ENCODE peak calls at places on chromosomes 5 and 9, in four cellular contexts. U, O, B and T are unnamed samples.

GRCh38 chr5:125032286-125032685 is 285.8 kb upstream of the ZNF608 start:
- DNase-seq in U (no peak), O (no peak), B (no peak), T (no peak)

GRCh38 chr9:133347515-133347984 is 381 bp downstream of the MED22 start:
- DNase-seq in U (peak), O (no peak), B (no peak), T (peak)

GRCh38 chr9:120252248-120252647 is 327.7 kb downstream of the CDK5RAP2 start:
- DNase-seq in U (no peak), O (no peak), B (no peak), T (no peak)

GRCh38 chr9:592733-593132 is 248.8 kb upstream of the DMRT1 start:
- DNase-seq in U (no peak), O (no peak), B (no peak), T (no peak)

GRCh38 chr5:113081881-113082546 is 105.4 kb downstream of the DCP2 start:
- DNase-seq in U (no peak), O (no peak), B (no peak), T (no peak)

GRCh38 chr9:13688990-13689600 is 409.6 kb upstream of the MPDZ start:
- DNase-seq in U (no peak), O (no peak), B (no peak), T (no peak)

GRCh38 chr5:43658499-43658898 is 55.5 kb downstream of the NNT start:
- DNase-seq in U (no peak), O (no peak), B (no peak), T (no peak)

GRCh38 chr5:35618297-35618636 is 604 bp downstream of the SPEF2 start:
- DNase-seq in U (no peak), O (no peak), B (no peak), T (no peak)

GRCh38 chr5:62082370-62082778 is 223.6 kb upstream of the KIF2A start:
- DNase-seq in U (no peak), O (no peak), B (no peak), T (no peak)

GRCh38 chr9:105129731-105130130 is 114.7 kb upstream of the SLC44A1 start:
- DNase-seq in U (no peak), O (no peak), B (no peak), T (no peak)

GRCh38 chr9:6845881-6846280 is 88.1 kb downstream of the KDM4C start:
- DNase-seq in U (no peak), O (no peak), B (no peak), T (no peak)

GRCh38 chr5:39947657-39948056 is 522.9 kb upstream of the DAB2 start:
- DNase-seq in U (no peak), O (no peak), B (no peak), T (no peak)

GRCh38 chr5:150114773-150115408 is 28.5 kb upstream of the CSF1R start:
- DNase-seq in U (peak), O (no peak), B (no peak), T (no peak)

GRCh38 chr5:71782771-71783770 is 64.0 kb downstream of the CARTPT start:
- DNase-seq in U (peak), O (peak), B (no peak), T (peak)

GRCh38 chr5:154320690-154321089 is 125.1 kb upstream of the SAP30L start:
- DNase-seq in U (no peak), O (no peak), B (no peak), T (no peak)

GRCh38 chr5:38790891-38791290 is 54.9 kb upstream of the OSMR start:
- DNase-seq in U (no peak), O (no peak), B (no peak), T (no peak)

GRCh38 chr5:147415663-147416062 is 94.2 kb downstream of the DPYSL3 start:
- DNase-seq in U (no peak), O (no peak), B (no peak), T (no peak)

GRCh38 chr5:91332267-91333044 is 50.7 kb downstream of the ARRDC3 start:
- DNase-seq in U (peak), O (no peak), B (no peak), T (no peak)

GRCh38 chr5:54547711-54548250 is 30.2 kb downstream of the SNX18 start:
- DNase-seq in U (no peak), O (no peak), B (no peak), T (no peak)

GRCh38 chr5:177325868-177326381 is 14.2 kb upstream of the MXD3 start:
- DNase-seq in U (no peak), O (no peak), B (no peak), T (no peak)

GRCh38 chr9:72509635-72510034 is 11.8 kb upstream of the TMC1 start:
- DNase-seq in U (no peak), O (no peak), B (no peak), T (peak)

GRCh38 chr9:71904076-71904475 is 6.9 kb downstream of the ABHD17B start:
- DNase-seq in U (no peak), O (no peak), B (no peak), T (no peak)

GRCh38 chr5:138947780-138948179 is 72.6 kb upstream of the LRRTM2 start:
- DNase-seq in U (no peak), O (no peak), B (no peak), T (no peak)

GRCh38 chr5:143134900-143135299 is 268.6 kb downstream of the NR3C1 start:
- DNase-seq in U (no peak), O (no peak), B (no peak), T (no peak)

GRCh38 chr9:92378825-92379535 is 25.4 kb downstream of the OGN start:
- DNase-seq in U (no peak), O (no peak), B (no peak), T (no peak)

GRCh38 chr5:137819768-137820167 is 47.9 kb upstream of the MYOT start:
- DNase-seq in U (no peak), O (no peak), B (no peak), T (no peak)

GRCh38 chr5:79109527-79110492 is 1.8 kb upstream of the BHMT start:
- DNase-seq in U (peak), O (no peak), B (no peak), T (peak)

GRCh38 chr5:116455061-116455460 is 119.6 kb downstream of the SEMA6A start:
- DNase-seq in U (no peak), O (no peak), B (no peak), T (no peak)

GRCh38 chr9:70044450-70045307 is 1.0 kb downstream of the MAMDC2 start:
- DNase-seq in U (no peak), O (no peak), B (no peak), T (no peak)

GRCh38 chr5:81242906-81243436 is 9.8 kb downstream of the CKMT2 start:
- DNase-seq in U (no peak), O (no peak), B (no peak), T (no peak)

GRCh38 chr5:150396247-150396646 is 16.5 kb downstream of the CD74 start:
- DNase-seq in U (no peak), O (no peak), B (no peak), T (no peak)

GRCh38 chr9:37746448-37747270 is 6.9 kb upstream of the TRMT10B start:
- DNase-seq in U (no peak), O (no peak), B (no peak), T (no peak)

GRCh38 chr5:115170128-115170923 is 618 bp upstream of the TRIM36 start:
- DNase-seq in U (no peak), O (peak), B (no peak), T (no peak)

GRCh38 chr5:150143725-150144058 is 12.0 kb downstream of the PDGFRB start:
- DNase-seq in U (no peak), O (no peak), B (no peak), T (no peak)

GRCh38 chr5:141100243-141100805 is at the start of gene PCDHB3:
- DNase-seq in U (no peak), O (no peak), B (no peak), T (no peak)
- TF ChIP-seq CTCF in U (no peak), O (no peak), B (no peak), T (no peak)

DNA sequence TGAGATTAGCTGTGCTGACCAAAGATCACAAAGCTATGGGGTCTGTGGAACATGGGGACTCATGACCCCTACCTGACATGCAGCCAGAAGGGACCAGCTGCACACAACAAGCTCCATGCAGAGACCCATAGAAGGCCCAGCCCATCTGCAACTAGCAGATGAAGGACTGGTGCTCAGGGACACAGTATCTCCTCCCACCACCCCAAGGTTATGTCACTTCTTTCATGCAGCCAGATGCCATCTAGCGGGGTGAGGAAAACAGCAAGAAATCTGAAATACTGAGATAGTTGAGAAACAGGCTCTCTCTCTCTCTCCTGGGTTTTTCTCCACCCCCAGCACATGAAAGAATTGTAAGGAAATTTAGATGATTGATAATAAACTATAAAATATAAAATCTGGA is 161.3 kb upstream of the DAPK1 start:
- DNase-seq in U (no peak), O (no peak), B (no peak), T (no peak)
- TF ChIP-seq CTCF in U (no peak), O (no peak), B (no peak), T (no peak)

GRCh38 chr9:3008091-3008490 is 164.2 kb upstream of the PUM3 start:
- DNase-seq in U (no peak), O (no peak), B (no peak), T (no peak)
- TF ChIP-seq CTCF in U (no peak), O (no peak), B (no peak), T (no peak)

DNA sequence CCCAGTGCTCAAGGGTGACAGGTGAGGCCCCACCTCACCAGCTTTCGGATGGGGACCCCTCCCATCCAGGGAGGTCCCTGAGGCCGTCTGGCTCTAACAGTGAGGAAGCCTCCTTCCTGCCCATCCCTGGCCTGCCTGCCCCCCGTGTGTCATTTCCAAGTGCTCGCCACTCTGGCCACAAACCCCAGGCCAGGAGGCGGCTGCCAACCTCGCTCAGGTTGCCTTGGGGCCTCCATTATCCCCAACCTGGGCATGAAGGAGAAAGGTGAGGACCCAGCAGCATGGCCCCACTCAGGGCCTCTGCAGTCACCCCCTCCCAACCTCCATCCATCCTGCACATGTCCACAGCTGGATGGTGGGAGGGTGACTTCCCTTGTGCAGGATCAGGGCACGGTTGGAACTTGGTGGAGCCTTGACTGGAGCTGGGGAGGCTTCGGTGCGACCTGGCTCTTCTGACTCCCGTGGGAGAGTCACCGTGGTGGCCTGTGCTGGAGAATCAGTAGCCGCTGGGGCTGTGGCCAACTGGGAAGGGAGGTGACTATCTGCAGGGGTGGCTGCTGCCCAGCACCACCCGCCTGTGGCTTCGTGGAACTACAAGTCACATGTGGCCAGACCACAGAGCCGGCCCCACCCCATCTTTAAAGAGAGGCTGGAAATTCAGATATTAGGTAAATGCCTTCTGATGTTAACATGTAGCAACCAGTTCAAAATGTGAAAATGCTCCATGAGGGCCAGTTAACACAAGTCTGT is 37.5 kb upstream of the GFPT2 start:
- DNase-seq in U (no peak), O (no peak), B (no peak), T (no peak)
- TF ChIP-seq CTCF in U (no peak), O (no peak), B (peak), T (no peak)

GRCh38 chr5:181190711-181191525 is 14.1 kb downstream of the TRIM7 start:
- DNase-seq in U (peak), O (peak), B (no peak), T (peak)
- TF ChIP-seq CTCF in U (peak), O (peak), B (peak), T (peak)